ENCODE peak calls at places on chromosomes 3 and 15, in eight cellular contexts. One of them, this sample, is unnamed.

GRCh38 chr3:52679139-52679538 is 6.6 kb downstream of the PBRM1 start:
- DNase-seq in PC-3: no peak
- DNase-seq in HCT116: no peak
- DNase-seq in GM23338: no peak
- DNase-seq in mesenchymal stem cell: no peak
- DNase-seq in hepatocyte: no peak
- DNase-seq in PC-9: no peak
- DNase-seq in fibroblast of lung: no peak
- DNase-seq in this sample: no peak

GRCh38 chr15:81529444-81529950 is 155.5 kb upstream of the TMC3 start:
- DNase-seq in PC-9: no peak
- DNase-seq in hepatocyte: no peak
- DNase-seq in HCT116: no peak
- DNase-seq in GM23338: no peak
- DNase-seq in mesenchymal stem cell: no peak
- DNase-seq in PC-3: no peak
- DNase-seq in fibroblast of lung: no peak
- DNase-seq in this sample: no peak

GRCh38 chr3:23657647-23658046 is 148.1 kb upstream of the UBE2E1 start:
- DNase-seq in HCT116: no peak
- DNase-seq in fibroblast of lung: no peak
- DNase-seq in mesenchymal stem cell: no peak
- DNase-seq in GM23338: no peak
- DNase-seq in PC-9: no peak
- DNase-seq in hepatocyte: no peak
- DNase-seq in PC-3: no peak
- DNase-seq in this sample: no peak

GRCh38 chr3:184320099-184320445 is 5.7 kb downstream of the EIF4G1 start:
- DNase-seq in mesenchymal stem cell: peak
- DNase-seq in PC-3: peak
- DNase-seq in PC-9: peak
- DNase-seq in HCT116: peak
- DNase-seq in fibroblast of lung: peak
- DNase-seq in hepatocyte: peak
- DNase-seq in GM23338: peak
- DNase-seq in this sample: no peak

GRCh38 chr3:172289583-172289982 is 158.7 kb downstream of the GHSR start:
- DNase-seq in PC-9: no peak
- DNase-seq in HCT116: no peak
- DNase-seq in hepatocyte: no peak
- DNase-seq in fibroblast of lung: no peak
- DNase-seq in mesenchymal stem cell: peak
- DNase-seq in PC-3: no peak
- DNase-seq in GM23338: peak
- DNase-seq in this sample: no peak

GRCh38 chr15:100309984-100310291 is 31.8 kb downstream of the ADAMTS17 start:
- DNase-seq in PC-3: no peak
- DNase-seq in GM23338: no peak
- DNase-seq in mesenchymal stem cell: no peak
- DNase-seq in hepatocyte: no peak
- DNase-seq in HCT116: no peak
- DNase-seq in fibroblast of lung: no peak
- DNase-seq in PC-9: no peak
- DNase-seq in this sample: no peak

GRCh38 chr3:42032693-42033349 is 58.3 kb upstream of the TRAK1 start:
- DNase-seq in PC-9: no peak
- DNase-seq in GM23338: no peak
- DNase-seq in PC-3: no peak
- DNase-seq in HCT116: no peak
- DNase-seq in fibroblast of lung: peak
- DNase-seq in mesenchymal stem cell: peak
- DNase-seq in hepatocyte: peak
- DNase-seq in this sample: no peak

GRCh38 chr15:85598203-85598602 is 196.5 kb downstream of the KLHL25 start:
- DNase-seq in PC-9: no peak
- DNase-seq in mesenchymal stem cell: peak
- DNase-seq in PC-3: no peak
- DNase-seq in GM23338: no peak
- DNase-seq in hepatocyte: no peak
- DNase-seq in HCT116: no peak
- DNase-seq in fibroblast of lung: peak
- DNase-seq in this sample: no peak

GRCh38 chr3:170360916-170361315 is 3.4 kb downstream of the SKIL start:
- DNase-seq in HCT116: no peak
- DNase-seq in GM23338: peak
- DNase-seq in fibroblast of lung: peak
- DNase-seq in mesenchymal stem cell: no peak
- DNase-seq in PC-9: no peak
- DNase-seq in PC-3: no peak
- DNase-seq in hepatocyte: no peak
- DNase-seq in this sample: no peak

GRCh38 chr15:74870496-74871213 is 2.5 kb downstream of the SCAMP2 start:
- DNase-seq in hepatocyte: peak
- DNase-seq in GM23338: no peak
- DNase-seq in PC-9: no peak
- DNase-seq in fibroblast of lung: no peak
- DNase-seq in mesenchymal stem cell: peak
- DNase-seq in PC-3: no peak
- DNase-seq in HCT116: no peak
- DNase-seq in this sample: peak
- H3K4me2 ChIP-seq in hepatocyte: peak
- H3K4me2 ChIP-seq in GM23338: no peak
- H3K4me2 ChIP-seq in PC-9: peak
- H3K4me2 ChIP-seq in fibroblast of lung: no peak
- H3K4me2 ChIP-seq in mesenchymal stem cell: peak
- H3K4me2 ChIP-seq in PC-3: peak
- H3K4me2 ChIP-seq in HCT116: no peak
- H3K4me2 ChIP-seq in this sample: peak

GRCh38 chr15:68790910-68791309 is 29.8 kb downstream of the ANP32A start:
- DNase-seq in PC-3: no peak
- DNase-seq in fibroblast of lung: no peak
- DNase-seq in HCT116: no peak
- DNase-seq in hepatocyte: no peak
- DNase-seq in GM23338: no peak
- DNase-seq in mesenchymal stem cell: no peak
- DNase-seq in PC-9: no peak
- DNase-seq in this sample: no peak
- H3K4me2 ChIP-seq in PC-3: no peak
- H3K4me2 ChIP-seq in fibroblast of lung: no peak
- H3K4me2 ChIP-seq in HCT116: no peak
- H3K4me2 ChIP-seq in hepatocyte: no peak
- H3K4me2 ChIP-seq in GM23338: peak
- H3K4me2 ChIP-seq in mesenchymal stem cell: no peak
- H3K4me2 ChIP-seq in PC-9: no peak
- H3K4me2 ChIP-seq in this sample: no peak

GRCh38 chr3:155110021-155110420 is 29.9 kb downstream of the MME start:
- DNase-seq in fibroblast of lung: no peak
- DNase-seq in mesenchymal stem cell: no peak
- DNase-seq in PC-9: no peak
- DNase-seq in HCT116: no peak
- DNase-seq in GM23338: no peak
- DNase-seq in hepatocyte: no peak
- DNase-seq in PC-3: no peak
- DNase-seq in this sample: no peak
- H3K4me2 ChIP-seq in fibroblast of lung: no peak
- H3K4me2 ChIP-seq in mesenchymal stem cell: no peak
- H3K4me2 ChIP-seq in PC-9: no peak
- H3K4me2 ChIP-seq in HCT116: no peak
- H3K4me2 ChIP-seq in GM23338: no peak
- H3K4me2 ChIP-seq in hepatocyte: no peak
- H3K4me2 ChIP-seq in PC-3: no peak
- H3K4me2 ChIP-seq in this sample: no peak

GRCh38 chr3:34056951-34057390 is 258.5 kb downstream of the PDCD6IP start:
- DNase-seq in PC-3: no peak
- DNase-seq in hepatocyte: no peak
- DNase-seq in fibroblast of lung: no peak
- DNase-seq in PC-9: no peak
- DNase-seq in HCT116: no peak
- DNase-seq in GM23338: no peak
- DNase-seq in mesenchymal stem cell: peak
- DNase-seq in this sample: no peak

GRCh38 chr3:34053631-34054030 is 255.2 kb downstream of the PDCD6IP start:
- DNase-seq in PC-3: no peak
- DNase-seq in PC-9: no peak
- DNase-seq in hepatocyte: no peak
- DNase-seq in HCT116: no peak
- DNase-seq in fibroblast of lung: no peak
- DNase-seq in GM23338: no peak
- DNase-seq in mesenchymal stem cell: no peak
- DNase-seq in this sample: no peak

DNA sequence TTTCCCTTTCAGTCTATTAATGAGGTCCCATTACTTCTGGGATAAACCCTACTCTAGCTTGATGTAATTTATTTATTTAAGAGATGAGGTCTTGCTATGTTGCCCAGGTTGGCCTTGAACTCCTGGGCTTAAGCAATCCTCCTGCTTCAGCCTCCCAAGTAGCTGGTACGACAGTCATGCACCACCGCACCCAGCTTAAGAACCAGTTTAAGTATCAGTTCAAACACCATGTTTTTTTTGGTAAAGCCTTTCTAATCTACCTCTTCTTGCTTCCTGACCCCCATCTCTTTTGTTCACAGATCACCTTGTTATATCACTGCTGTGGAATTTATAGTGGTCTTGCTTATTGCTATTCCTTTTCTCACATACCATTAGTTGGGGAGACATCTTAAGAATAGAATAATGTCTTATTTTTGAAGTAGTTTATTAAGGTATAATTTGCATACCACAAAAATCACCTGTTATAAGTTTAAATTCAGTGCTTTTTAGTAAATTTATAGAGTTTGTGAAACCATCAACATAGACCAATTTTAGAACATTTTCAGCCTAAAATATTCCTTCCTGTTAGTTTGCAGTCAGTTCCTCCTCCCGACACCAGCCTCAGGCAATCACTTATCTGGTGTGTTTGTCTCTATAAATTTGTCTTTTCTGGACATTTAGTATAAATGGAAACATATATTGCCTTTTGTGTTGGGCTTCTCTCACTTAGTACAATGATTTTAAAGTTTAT is 257.9 kb downstream of the PDCD6IP start:
- DNase-seq in HCT116: no peak
- DNase-seq in GM23338: no peak
- DNase-seq in mesenchymal stem cell: no peak
- DNase-seq in PC-9: no peak
- DNase-seq in PC-3: no peak
- DNase-seq in fibroblast of lung: no peak
- DNase-seq in hepatocyte: no peak
- DNase-seq in this sample: no peak
- H3K4me2 ChIP-seq in HCT116: no peak
- H3K4me2 ChIP-seq in GM23338: no peak
- H3K4me2 ChIP-seq in mesenchymal stem cell: no peak
- H3K4me2 ChIP-seq in PC-9: no peak
- H3K4me2 ChIP-seq in PC-3: no peak
- H3K4me2 ChIP-seq in fibroblast of lung: no peak
- H3K4me2 ChIP-seq in hepatocyte: no peak
- H3K4me2 ChIP-seq in this sample: no peak